ENCODE peak calls at places on chromosomes 1 and 21, in five cellular contexts. One of them, this sample, is unnamed.

GRCh38 chr1:229342902-229343587 is at the start of gene CCSAP:
- DNase-seq in anterior cingulate cortex: peak; percentile 68
- DNase-seq in dorsolateral prefrontal cortex: no peak
- DNase-seq in fibroblast of mammary gland: peak; percentile 25
- DNase-seq in NCI-H1092: peak; percentile 69
- DNase-seq in this sample: peak; percentile 49

GRCh38 chr1:169078163-169078883 is 28.2 kb upstream of the ATP1B1 start:
- DNase-seq in NCI-H1092: peak; percentile 27
- DNase-seq in dorsolateral prefrontal cortex: no peak
- DNase-seq in fibroblast of mammary gland: no peak
- DNase-seq in anterior cingulate cortex: no peak
- DNase-seq in this sample: no peak

GRCh38 chr1:187624812-187625542 is 796.2 kb downstream of the PLA2G4A start:
- DNase-seq in anterior cingulate cortex: no peak
- DNase-seq in fibroblast of mammary gland: peak; percentile 10
- DNase-seq in NCI-H1092: no peak
- DNase-seq in dorsolateral prefrontal cortex: no peak
- DNase-seq in this sample: no peak

GRCh38 chr21:39196310-39196709 is 13.1 kb upstream of the PSMG1 start:
- DNase-seq in NCI-H1092: no peak
- DNase-seq in fibroblast of mammary gland: no peak
- DNase-seq in anterior cingulate cortex: no peak
- DNase-seq in dorsolateral prefrontal cortex: no peak
- DNase-seq in this sample: no peak

GRCh38 chr1:234309598-234310459 is 63.4 kb upstream of the COA6 start:
- DNase-seq in anterior cingulate cortex: no peak
- DNase-seq in dorsolateral prefrontal cortex: peak; percentile 59
- DNase-seq in fibroblast of mammary gland: peak; percentile 44
- DNase-seq in NCI-H1092: peak; percentile 89
- DNase-seq in this sample: peak; percentile 72

GRCh38 chr21:37687001-37687400 is 229.3 kb downstream of the KCNJ6 start:
- DNase-seq in fibroblast of mammary gland: no peak
- DNase-seq in NCI-H1092: no peak
- DNase-seq in anterior cingulate cortex: no peak
- DNase-seq in dorsolateral prefrontal cortex: no peak
- DNase-seq in this sample: no peak

GRCh38 chr1:243968413-243968812 is 82.7 kb upstream of the ZBTB18 start:
- DNase-seq in dorsolateral prefrontal cortex: no peak
- DNase-seq in anterior cingulate cortex: no peak
- DNase-seq in NCI-H1092: no peak
- DNase-seq in fibroblast of mammary gland: no peak
- DNase-seq in this sample: no peak

GRCh38 chr1:93000291-93000690 is 39.0 kb upstream of the DIPK1A start:
- DNase-seq in NCI-H1092: no peak
- DNase-seq in dorsolateral prefrontal cortex: no peak
- DNase-seq in fibroblast of mammary gland: no peak
- DNase-seq in anterior cingulate cortex: no peak
- DNase-seq in this sample: no peak

GRCh38 chr1:167456500-167456899 is 61.8 kb downstream of the CD247 start:
- DNase-seq in NCI-H1092: no peak
- DNase-seq in anterior cingulate cortex: no peak
- DNase-seq in fibroblast of mammary gland: no peak
- DNase-seq in dorsolateral prefrontal cortex: no peak
- DNase-seq in this sample: no peak

GRCh38 chr1:226001852-226002666 is 2.9 kb upstream of the SDE2 start:
- DNase-seq in anterior cingulate cortex: no peak
- DNase-seq in fibroblast of mammary gland: peak; percentile 8
- DNase-seq in NCI-H1092: no peak
- DNase-seq in dorsolateral prefrontal cortex: peak; percentile 42
- DNase-seq in this sample: peak; percentile 60

GRCh38 chr1:184487561-184488200 is 100.9 kb downstream of the C1orf21 start:
- DNase-seq in anterior cingulate cortex: no peak
- DNase-seq in dorsolateral prefrontal cortex: no peak
- DNase-seq in NCI-H1092: no peak
- DNase-seq in fibroblast of mammary gland: no peak
- DNase-seq in this sample: no peak